ENCODE peak calls at places on chromosomes 3 and 15, in ten cellular contexts. Z is dorsolateral prefrontal cortex; F is hepatic stellate cell; P is amniotic epithelial cell; R is stimulated activated naive CD4-positive, alpha-beta T cell treated with Interleukin-2 at 50 U/mL for 16 hours; V is B cell; O is progenitor cell of endocrine pancreas; W is stimulated activated CD4-positive, alpha-beta T cell treated with anti-CD3 and anti-CD28 coated beads, Interleukin-1b, Interleukin-23, amount 100 ng/mL, for 4 hours; T is EL; H is AG04450. K is an unnamed sample.

GRCh38 chr3:8824238-8824637 is 54.8 kb upstream of the OXTR start:
- DNase-seq in T (no peak), W (no peak), Z (no peak), P (no peak), V (no peak), H (peak), F (no peak), R (no peak), O (no peak), K (no peak)

GRCh38 chr3:94961423-94962100 is 898.7 kb downstream of the NSUN3 start:
- DNase-seq in Z (no peak), W (no peak), T (no peak), F (no peak), P (no peak), O (no peak), V (no peak), R (no peak), H (no peak), K (no peak)

GRCh38 chr3:74651239-74651638 is 36.8 kb upstream of the CNTN3 start:
- DNase-seq in H (no peak), T (peak), Z (no peak), R (no peak), W (no peak), F (no peak), V (no peak), P (no peak), O (no peak), K (no peak)

GRCh38 chr3:72338082-72338941 is 509.9 kb downstream of the SHQ1 start:
- DNase-seq in O (no peak), H (no peak), Z (no peak), V (no peak), R (peak), T (peak), F (no peak), W (peak), P (peak), K (no peak)

GRCh38 chr15:29813009-29813408 is 9.3 kb downstream of the TJP1 start:
- DNase-seq in H (no peak), O (no peak), P (no peak), T (no peak), Z (no peak), V (no peak), F (no peak), W (no peak), R (no peak), K (no peak)

GRCh38 chr3:18740631-18741583 is 315.8 kb upstream of the SATB1 start:
- DNase-seq in P (no peak), F (no peak), W (peak), R (peak), H (no peak), O (no peak), Z (no peak), T (no peak), V (peak), K (peak)

GRCh38 chr3:136195258-136196063 is 674 bp downstream of the MSL2 start:
- DNase-seq in H (peak), O (peak), R (peak), Z (peak), W (no peak), F (peak), V (peak), P (peak), T (peak), K (no peak)

GRCh38 chr3:159263750-159264561 is 462.1 kb downstream of the MFSD1 start:
- DNase-seq in W (no peak), R (no peak), H (no peak), P (peak), V (peak), O (peak), T (peak), Z (no peak), F (peak), K (peak)

GRCh38 chr3:15638193-15638890 is 36.8 kb downstream of the BTD start:
- DNase-seq in T (no peak), P (peak), V (no peak), F (no peak), O (no peak), Z (no peak), W (no peak), R (no peak), H (no peak), K (no peak)

GRCh38 chr3:55790596-55791350 is 303.7 kb upstream of the WNT5A start:
- DNase-seq in Z (no peak), H (no peak), P (peak), T (peak), V (no peak), R (no peak), W (no peak), F (no peak), O (no peak), K (no peak)

GRCh38 chr15:62828364-62828763 is 214.2 kb upstream of the TPM1 start:
- DNase-seq in W (no peak), R (no peak), Z (no peak), P (no peak), F (no peak), T (no peak), H (no peak), V (no peak), O (no peak), K (no peak)

GRCh38 chr15:36432162-36432561 is 147.3 kb upstream of the CDIN1 start:
- DNase-seq in F (peak), R (no peak), V (no peak), O (no peak), W (no peak), T (peak), H (peak), Z (no peak), P (no peak), K (no peak)

GRCh38 chr3:111077384-111077783 is 5.8 kb downstream of the NECTIN3 start:
- DNase-seq in H (no peak), R (no peak), T (no peak), W (no peak), V (no peak), P (no peak), F (no peak), Z (no peak), O (no peak), K (no peak)

GRCh38 chr3:143326983-143327382 is 207.4 kb downstream of the CHST2 start:
- DNase-seq in F (no peak), V (no peak), O (no peak), Z (no peak), H (no peak), T (no peak), R (no peak), P (no peak), W (no peak), K (no peak)

GRCh38 chr3:13575459-13576061 is 26.6 kb downstream of the FBLN2 start:
- DNase-seq in Z (no peak), V (no peak), T (no peak), R (no peak), F (no peak), P (no peak), O (no peak), H (no peak), W (no peak), K (no peak)

GRCh38 chr3:99817047-99817436 is 620 bp upstream of the CMSS1 start:
- DNase-seq in O (no peak), V (no peak), P (no peak), Z (no peak), W (no peak), F (no peak), T (no peak), R (no peak), H (no peak), K (no peak)

GRCh38 chr3:196868297-196868661 is 559 bp downstream of the SENP5 start:
- DNase-seq in V (no peak), T (peak), R (no peak), H (no peak), Z (no peak), F (peak), O (peak), P (peak), W (no peak), K (peak)

GRCh38 chr15:71788646-71789579 is 21.4 kb upstream of the NR2E3 start:
- DNase-seq in W (no peak), H (no peak), O (no peak), T (no peak), V (no peak), Z (no peak), R (no peak), P (peak), F (no peak), K (no peak)

GRCh38 chr3:18556503-18556902 is 131.4 kb upstream of the SATB1 start:
- DNase-seq in P (no peak), R (peak), T (no peak), Z (no peak), V (no peak), O (no peak), H (no peak), W (peak), F (no peak), K (peak)

GRCh38 chr3:136750922-136751258 is 1.3 kb downstream of the STAG1 start:
- DNase-seq in O (no peak), Z (no peak), H (peak), T (peak), F (peak), W (no peak), R (no peak), P (peak), V (no peak), K (no peak)

GRCh38 chr3:73422556-73422955 is 202.2 kb downstream of the PDZRN3 start:
- DNase-seq in W (no peak), Z (no peak), H (no peak), P (peak), T (no peak), V (no peak), F (no peak), R (no peak), O (no peak), K (no peak)

GRCh38 chr3:11578169-11578568 is 65.5 kb downstream of the VGLL4 start:
- DNase-seq in F (no peak), T (no peak), P (no peak), W (no peak), O (no peak), H (no peak), R (no peak), V (no peak), Z (no peak), K (no peak)

GRCh38 chr15:40346579-40347558 is 4.0 kb upstream of the PHGR1 start:
- DNase-seq in W (no peak), H (no peak), T (no peak), Z (no peak), R (no peak), F (no peak), O (no peak), P (no peak), V (no peak), K (no peak)

GRCh38 chr3:118991775-118992174 is 42.9 kb downstream of the IGSF11 start:
- DNase-seq in W (no peak), V (no peak), R (no peak), F (no peak), H (no peak), Z (no peak), T (no peak), O (no peak), P (no peak), K (no peak)

GRCh38 chr15:52567886-52568568 is 803 bp downstream of the ARPP19 start:
- DNase-seq in T (no peak), P (peak), Z (no peak), H (no peak), O (peak), F (peak), W (no peak), V (no peak), R (peak), K (peak)

GRCh38 chr15:98953000-98953776 is 54.4 kb downstream of the PGPEP1L start:
- DNase-seq in P (no peak), V (no peak), O (no peak), Z (no peak), W (no peak), F (no peak), R (no peak), T (no peak), H (no peak), K (peak)

GRCh38 chr15:31257286-31257685 is 69.3 kb upstream of the KLF13 start:
- DNase-seq in W (no peak), F (no peak), P (peak), Z (no peak), T (no peak), O (no peak), R (no peak), H (no peak), V (no peak), K (no peak)

GRCh38 chr3:39806820-39807219 is 2.6 kb upstream of the MYRIP start:
- DNase-seq in O (no peak), H (no peak), T (no peak), R (no peak), V (no peak), W (no peak), P (no peak), F (no peak), Z (no peak), K (no peak)

GRCh38 chr3:32703491-32703968 is 18.5 kb downstream of the CNOT10 start:
- DNase-seq in T (no peak), F (no peak), Z (no peak), W (no peak), H (no peak), R (no peak), P (peak), O (no peak), V (no peak), K (no peak)

GRCh38 chr3:49098429-49098828 is 4.6 kb upstream of the QRICH1 start:
- DNase-seq in O (no peak), R (no peak), T (no peak), H (no peak), Z (no peak), V (no peak), W (no peak), P (peak), F (no peak), K (no peak)

GRCh38 chr3:80000022-80000421 is 232.2 kb upstream of the ROBO1 start:
- DNase-seq in P (no peak), Z (no peak), R (no peak), V (no peak), H (no peak), F (no peak), W (no peak), T (no peak), O (no peak), K (no peak)

GRCh38 chr3:44045476-44046275 is 196.0 kb upstream of the TOPAZ1 start:
- DNase-seq in R (no peak), T (peak), H (no peak), W (no peak), O (no peak), V (peak), F (peak), Z (no peak), P (no peak), K (no peak)

GRCh38 chr15:42826251-42826890 is 89.4 kb upstream of the CDAN1 start:
- DNase-seq in R (no peak), V (no peak), W (no peak), T (no peak), F (no peak), Z (no peak), O (no peak), H (no peak), P (no peak), K (no peak)

GRCh38 chr15:73964736-73965093 is 27.4 kb downstream of the STOML1 start:
- DNase-seq in P (peak), T (peak), R (peak), F (peak), V (peak), W (peak), H (peak), O (peak), Z (no peak), K (peak)

GRCh38 chr15:79064496-79064895 is 26.1 kb downstream of the RASGRF1 start:
- DNase-seq in O (no peak), P (no peak), H (no peak), Z (no peak), V (no peak), T (no peak), F (no peak), W (no peak), R (no peak), K (no peak)

GRCh38 chr15:91271565-91272153 is 171.6 kb downstream of the SV2B start:
- DNase-seq in W (peak), P (peak), R (peak), F (peak), T (peak), H (peak), V (peak), Z (peak), O (peak), K (peak)

GRCh38 chr3:179973931-179974361 is 62.8 kb downstream of the PEX5L start:
- DNase-seq in V (no peak), W (no peak), O (no peak), Z (peak), P (peak), F (no peak), H (no peak), T (peak), R (no peak), K (no peak)

GRCh38 chr3:133644768-133645167 is 17.0 kb downstream of the TOPBP1 start:
- DNase-seq in O (no peak), T (peak), Z (no peak), H (peak), V (no peak), F (peak), R (no peak), W (no peak), P (peak), K (no peak)

GRCh38 chr3:124467980-124468902 is 262.0 kb upstream of the UMPS start:
- DNase-seq in O (peak), R (no peak), P (peak), V (peak), T (peak), H (no peak), F (peak), Z (peak), W (no peak), K (peak)

GRCh38 chr15:41695750-41696436 is 35.7 kb downstream of the MGA start:
- DNase-seq in H (peak), R (peak), P (peak), Z (no peak), F (peak), T (peak), O (no peak), V (peak), W (peak), K (peak)

K was measured in CD4-positive, CD25-positive, alpha-beta regulatory T cell.